ENCODE peak calls at places on chromosomes 1 and 21, in nine cellular contexts. Y, J, G, E, B, V, K, H and X are unnamed samples.

GRCh38 chr1:29542476-29543015 is 306.2 kb downstream of the PTPRU start:
- DNase-seq in Y (no peak), H (no peak), K (no peak), G (no peak), E (no peak), J (no peak), V (no peak), B (no peak), X (no peak)

GRCh38 chr1:224881762-224882211 is 47.7 kb upstream of the DNAH14 start:
- DNase-seq in Y (no peak), B (no peak), J (no peak), E (no peak), V (no peak), K (no peak), H (no peak), G (no peak), X (no peak)

GRCh38 chr1:2271841-2272655 is 43.9 kb downstream of the SKI start:
- DNase-seq in E (no peak), Y (no peak), K (no peak), G (no peak), H (no peak), B (no peak), V (peak; percentile 49), J (no peak), X (no peak)

GRCh38 chr1:238485062-238485905 is 594.6 kb upstream of the ZP4 start:
- DNase-seq in Y (peak; percentile 60), G (no peak), B (no peak), K (no peak), H (peak; percentile 45), J (no peak), E (no peak), V (no peak), X (no peak)

GRCh38 chr1:7584643-7585042 is 186.5 kb upstream of the VAMP3 start:
- DNase-seq in J (no peak), E (no peak), V (no peak), B (no peak), Y (no peak), H (no peak), G (no peak), K (no peak), X (no peak)

GRCh38 chr1:201488817-201489581 is 17.9 kb downstream of the CSRP1 start:
- DNase-seq in E (no peak), J (no peak), Y (no peak), H (peak; percentile 94), G (no peak), B (no peak), V (peak; percentile 98), K (no peak), X (no peak)

GRCh38 chr1:32695098-32695904 is 7.3 kb downstream of the SYNC start:
- DNase-seq in B (no peak), V (peak; percentile 83), J (no peak), G (no peak), E (no peak), K (no peak), Y (no peak), H (peak; percentile 69), X (no peak)

GRCh38 chr1:64861611-64862010 is 104.7 kb downstream of the JAK1 start:
- DNase-seq in E (no peak), H (peak; percentile 22), Y (peak; percentile 83), J (no peak), G (no peak), V (peak; percentile 64), B (no peak), K (no peak), X (no peak)

GRCh38 chr1:2320001-2320400 is 71.4 kb downstream of the MORN1 start:
- DNase-seq in J (no peak), Y (no peak), K (no peak), H (no peak), E (no peak), V (no peak), B (no peak), G (no peak), X (no peak)

GRCh38 chr1:65001238-65001792 is 35.0 kb upstream of the JAK1 start:
- DNase-seq in B (peak; percentile 56), Y (peak; percentile 58), V (peak; percentile 17), G (peak; percentile 47), J (peak; percentile 72), E (no peak), K (peak; percentile 50), H (peak; percentile 55), X (peak; percentile 77)

GRCh38 chr21:44010429-44010828 is 1.7 kb upstream of the TRAPPC10 start:
- DNase-seq in B (no peak), Y (peak; percentile 58), H (no peak), G (no peak), K (no peak), E (no peak), J (no peak), V (no peak), X (no peak)

GRCh38 chr1:2232916-2233438 is 4.9 kb downstream of the SKI start:
- DNase-seq in Y (no peak), H (peak; percentile 15), J (no peak), E (no peak), B (no peak), V (peak; percentile 23), K (no peak), G (no peak), X (no peak)

GRCh38 chr1:165960881-165961280 is 133.5 kb downstream of the UCK2 start:
- DNase-seq in E (no peak), V (no peak), H (no peak), Y (no peak), B (no peak), J (no peak), K (no peak), G (no peak), X (no peak)

GRCh38 chr1:3454811-3455618 is 550 bp downstream of the ARHGEF16 start:
- DNase-seq in V (no peak), K (no peak), G (no peak), B (no peak), J (no peak), H (no peak), E (no peak), Y (peak; percentile 88), X (peak; percentile 30)

GRCh38 chr21:43712268-43712942 is 6.5 kb upstream of the PDXK start:
- DNase-seq in J (no peak), Y (peak; percentile 79), H (peak; percentile 58), E (no peak), V (peak; percentile 48), K (no peak), B (no peak), G (no peak), X (no peak)

GRCh38 chr1:16348414-16349182 is 3.7 kb downstream of the FBXO42 start:
- DNase-seq in H (peak; percentile 87), K (no peak), V (peak; percentile 74), B (no peak), G (no peak), J (no peak), E (no peak), Y (peak; percentile 57), X (no peak)

GRCh38 chr21:29182674-29183073 is 52.2 kb downstream of the MAP3K7CL start:
- DNase-seq in E (no peak), J (no peak), V (no peak), H (no peak), B (no peak), K (no peak), Y (no peak), G (no peak), X (no peak)

GRCh38 chr1:168903237-168903830 is 174.3 kb upstream of the DPT start:
- DNase-seq in Y (no peak), H (no peak), J (no peak), G (no peak), E (no peak), V (no peak), B (no peak), K (no peak), X (no peak)

GRCh38 chr1:91099746-91100621 is 78.1 kb upstream of the ZNF644 start:
- DNase-seq in K (no peak), V (no peak), B (no peak), H (no peak), G (no peak), J (no peak), E (no peak), Y (peak; percentile 70), X (no peak)

GRCh38 chr1:67677925-67678324 is 7.1 kb upstream of the GADD45A start:
- DNase-seq in G (no peak), V (no peak), J (no peak), B (no peak), Y (no peak), H (no peak), K (no peak), E (no peak), X (no peak)

GRCh38 chr1:42429623-42430022 is 26.2 kb downstream of the ZMYND12 start:
- DNase-seq in G (no peak), H (no peak), Y (peak; percentile 61), V (peak; percentile 22), K (no peak), E (no peak), B (no peak), J (no peak), X (no peak)

GRCh38 chr1:10965621-10966226 is 46.7 kb upstream of the TARDBP start:
- DNase-seq in G (peak; percentile 82), V (no peak), Y (no peak), H (peak; percentile 24), E (no peak), J (no peak), B (no peak), K (no peak), X (no peak)

GRCh38 chr1:72690871-72691270 is 408.5 kb upstream of the NEGR1 start:
- DNase-seq in G (no peak), K (no peak), B (no peak), H (peak; percentile 1), V (no peak), E (no peak), Y (peak; percentile 12), J (no peak), X (no peak)

GRCh38 chr1:26827663-26828062 is 1.2 kb downstream of the ZDHHC18 start:
- DNase-seq in G (no peak), B (no peak), E (no peak), J (no peak), K (no peak), Y (no peak), H (no peak), V (peak; percentile 41), X (no peak)

GRCh38 chr1:59061876-59062275 is 235.0 kb upstream of the FGGY start:
- DNase-seq in J (no peak), K (no peak), H (peak; percentile 98), V (peak; percentile 90), B (no peak), G (no peak), E (peak; percentile 43), Y (peak; percentile 45), X (no peak)

GRCh38 chr1:156082111-156083091 is at the start of gene MEX3A:
- DNase-seq in J (peak; percentile 85), Y (peak; percentile 99), V (peak; percentile 88), G (peak; percentile 51), H (peak; percentile 65), B (peak; percentile 39), K (peak; percentile 49), E (peak; percentile 54), X (peak; percentile 77)

GRCh38 chr1:84433253-84434080 is 35.2 kb downstream of the DNASE2B start:
- DNase-seq in Y (peak; percentile 75), E (peak; percentile 86), V (peak; percentile 87), K (peak; percentile 17), G (peak; percentile 24), B (peak; percentile 33), J (peak; percentile 49), H (peak; percentile 90), X (peak; percentile 21)

GRCh38 chr1:87763498-87763897 is 434.8 kb downstream of the LMO4 start:
- DNase-seq in B (no peak), Y (no peak), E (no peak), K (no peak), G (no peak), H (peak; percentile 30), J (no peak), V (no peak), X (no peak)

GRCh38 chr1:29713857-29714256 is 477.5 kb downstream of the PTPRU start:
- DNase-seq in E (no peak), K (no peak), G (no peak), J (no peak), H (peak; percentile 37), V (peak; percentile 61), B (no peak), Y (no peak), X (no peak)

GRCh38 chr1:159598196-159598595 is 10.6 kb downstream of the APCS start:
- DNase-seq in G (no peak), B (no peak), H (peak; percentile 96), J (no peak), K (no peak), V (peak; percentile 16), Y (peak; percentile 94), E (no peak), X (no peak)

GRCh38 chr1:182841368-182841988 is 2.3 kb downstream of the DHX9 start:
- DNase-seq in E (no peak), K (no peak), B (no peak), Y (peak; percentile 13), G (no peak), V (peak; percentile 32), H (peak; percentile 44), J (peak; percentile 33), X (peak; percentile 16)